ENCODE peak calls at places on chromosomes 11 and 22, in ten cellular contexts. W is ELR; M is fibroblast of pulmonary artery; C is NCI-H2081; P is brain microvascular endothelial cell; J is stimulated activated CD4-positive, alpha-beta T cell treated with anti-CD3 and anti-CD28 coated beads, TNF-alpha, amount 100 ng/mL, for 48 hours; Z is MV-4-11; G is activated T-helper 1 cell treated with anti-CD3 and anti-CD28 coated beads, Interleukin-12 subunit alpha, Interleukin-12 subunit beta, Interleukin-2, Interleukin-4 antibody, amounts not matched to agents 30 ng/mL and 10 ng/mL and 1 ng/mL, durations not matched to agents 14 hours and 24 hours and 36 hours; N is upper lobe of left lung; X is substantia nigra. O is an unnamed sample.

GRCh38 chr11:59463176-59463575 is 6.4 kb downstream of the OR4D6 start:
- DNase-seq in W (peak; percentile 7), M (peak; percentile 33), C (no peak), P (no peak), J (no peak), Z (no peak), G (no peak), N (no peak), X (no peak), O (no peak)

GRCh38 chr11:116727990-116728389 is 44.8 kb downstream of the BUD13 start:
- DNase-seq in W (no peak), M (no peak), C (no peak), P (no peak), J (no peak), Z (no peak), G (no peak), N (no peak), X (no peak), O (no peak)

GRCh38 chr11:65308281-65308891 is 6.3 kb upstream of the CDC42EP2 start:
- DNase-seq in W (no peak), M (peak; percentile 68), C (no peak), P (no peak), J (no peak), Z (no peak), G (no peak), N (peak; percentile 64), X (no peak), O (no peak)

GRCh38 chr11:28176231-28176853 is 68.2 kb downstream of the METTL15 start:
- DNase-seq in W (peak; percentile 67), M (no peak), C (no peak), P (no peak), J (no peak), Z (no peak), G (no peak), N (no peak), X (no peak), O (no peak)

GRCh38 chr11:100857236-100858005 is 170.3 kb downstream of the ARHGAP42 start:
- DNase-seq in W (no peak), M (peak; percentile 40), C (no peak), P (no peak), J (no peak), Z (no peak), G (no peak), N (no peak), X (no peak), O (no peak)

GRCh38 chr11:104524276-104524675 is 360.3 kb upstream of the PDGFD start:
- DNase-seq in W (no peak), M (no peak), C (no peak), P (no peak), J (no peak), Z (no peak), G (no peak), N (no peak), X (no peak), O (no peak)

GRCh38 chr11:65493367-65494176 is 5.3 kb upstream of the MALAT1 start:
- DNase-seq in W (peak; percentile 99), M (peak; percentile 94), C (no peak), P (peak; percentile 96), J (no peak), Z (no peak), G (no peak), N (peak; percentile 91), X (peak; percentile 34), O (no peak)

GRCh38 chr22:23179381-23180294 is 671 bp upstream of the BCR start:
- DNase-seq in W (peak; percentile 25), M (no peak), C (no peak), P (no peak), J (no peak), Z (no peak), G (no peak), N (peak; percentile 44), X (peak; percentile 28), O (no peak)

GRCh38 chr22:19180234-19180633 is 1.7 kb upstream of the SLC25A1 start:
- DNase-seq in W (no peak), M (no peak), C (no peak), P (no peak), J (no peak), Z (no peak), G (no peak), N (no peak), X (no peak), O (no peak)